ENCODE peak calls at places on chromosome 9, in four cellular contexts. Q, M, U and F are unnamed samples.

GRCh38 chr9:63859475-63860215 is 1425.4 kb downstream of the FOXD4L5 start:
- DNase-seq in Q (no peak), M (peak), U (peak), F (peak)

GRCh38 chr9:97873877-97874276 is 20.9 kb downstream of the FOXE1 start:
- DNase-seq in U (no peak), M (no peak), Q (no peak), F (no peak)

GRCh38 chr9:100083448-100084144 is 15.2 kb downstream of the ERP44 start:
- DNase-seq in U (no peak), Q (no peak), M (no peak), F (no peak)

GRCh38 chr9:6930827-6931226 is 173.1 kb downstream of the KDM4C start:
- DNase-seq in M (no peak), Q (no peak), U (no peak), F (no peak)

GRCh38 chr9:68505681-68506409 is 34.8 kb downstream of the TMEM252 start:
- DNase-seq in U (no peak), M (no peak), Q (no peak), F (no peak)

GRCh38 chr9:103574056-103574455 is 520.1 kb upstream of the SMC2 start:
- DNase-seq in M (no peak), Q (no peak), U (no peak), F (no peak)

GRCh38 chr9:137592767-137593166 is 2.5 kb upstream of the ZMYND19 start:
- DNase-seq in Q (no peak), U (no peak), M (no peak), F (no peak)

GRCh38 chr9:120892177-120892747 is 15.3 kb upstream of the PHF19 start:
- DNase-seq in M (no peak), Q (no peak), U (peak), F (no peak)

GRCh38 chr9:127697575-127697974 is 9.2 kb upstream of the CFAP157 start:
- DNase-seq in U (no peak), Q (no peak), M (no peak), F (no peak)

GRCh38 chr9:112234779-112235178 is 59.7 kb upstream of the SUSD1 start:
- DNase-seq in Q (no peak), M (no peak), U (no peak), F (no peak)

GRCh38 chr9:26321935-26322334 is 570.7 kb downstream of the CAAP1 start:
- DNase-seq in U (no peak), M (no peak), Q (no peak), F (no peak)

GRCh38 chr9:26331223-26331622 is 561.4 kb downstream of the CAAP1 start:
- DNase-seq in M (no peak), U (no peak), Q (no peak), F (no peak)

GRCh38 chr9:26329974-26330373 is 562.6 kb downstream of the CAAP1 start:
- DNase-seq in Q (no peak), U (no peak), M (peak), F (no peak)

GRCh38 chr9:26324787-26325186 is 567.8 kb downstream of the CAAP1 start:
- DNase-seq in U (no peak), Q (no peak), M (no peak), F (no peak)

GRCh38 chr9:26326473-26327044 is 566.0 kb downstream of the CAAP1 start:
- DNase-seq in U (no peak), Q (peak), M (peak), F (peak)
- TF ChIP-seq FOSL1 in U (no peak), Q (no peak), M (no peak), F (no peak)

GRCh38 chr9:36396985-36397384 is 3.1 kb downstream of the RNF38 start:
- DNase-seq in U (no peak), M (no peak), Q (no peak), F (no peak)
- TF ChIP-seq FOSL1 in U (no peak), M (no peak), Q (no peak), F (peak)

DNA sequence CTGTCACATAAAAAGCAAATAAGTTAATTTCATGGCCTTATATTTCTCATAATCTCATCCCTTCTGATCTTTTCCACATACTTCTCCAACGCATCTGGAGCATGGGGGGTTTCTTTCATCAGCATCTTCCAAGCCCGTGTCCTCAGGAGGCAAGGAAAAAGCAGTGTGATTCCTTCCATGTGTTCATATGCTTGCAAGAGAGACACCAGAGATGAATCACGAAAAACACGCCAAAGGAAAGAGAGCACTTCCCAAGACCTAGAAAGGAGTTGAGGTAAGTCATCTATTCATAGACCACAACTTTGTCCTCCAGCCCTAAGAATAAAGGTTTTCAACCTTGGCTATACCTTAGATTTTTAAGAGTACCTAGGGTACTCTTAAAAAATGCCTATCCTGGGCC is 26.0 kb upstream of the SVEP1 start:
- DNase-seq in U (no peak), Q (no peak), M (no peak), F (no peak)
- TF ChIP-seq FOSL1 in U (no peak), Q (no peak), M (no peak), F (no peak)

GRCh38 chr9:93900971-93901861 is 53.9 kb downstream of the BARX1 start:
- DNase-seq in M (no peak), Q (no peak), U (no peak), F (no peak)

GRCh38 chr9:93903886-93904648 is 51.1 kb downstream of the BARX1 start:
- DNase-seq in U (no peak), M (no peak), Q (no peak), F (no peak)

GRCh38 chr9:93902780-93903655 is 52.1 kb downstream of the BARX1 start:
- DNase-seq in U (no peak), M (no peak), Q (no peak), F (no peak)

GRCh38 chr9:93900436-93900819 is 54.7 kb downstream of the BARX1 start:
- DNase-seq in M (no peak), U (no peak), Q (no peak), F (no peak)

DNA sequence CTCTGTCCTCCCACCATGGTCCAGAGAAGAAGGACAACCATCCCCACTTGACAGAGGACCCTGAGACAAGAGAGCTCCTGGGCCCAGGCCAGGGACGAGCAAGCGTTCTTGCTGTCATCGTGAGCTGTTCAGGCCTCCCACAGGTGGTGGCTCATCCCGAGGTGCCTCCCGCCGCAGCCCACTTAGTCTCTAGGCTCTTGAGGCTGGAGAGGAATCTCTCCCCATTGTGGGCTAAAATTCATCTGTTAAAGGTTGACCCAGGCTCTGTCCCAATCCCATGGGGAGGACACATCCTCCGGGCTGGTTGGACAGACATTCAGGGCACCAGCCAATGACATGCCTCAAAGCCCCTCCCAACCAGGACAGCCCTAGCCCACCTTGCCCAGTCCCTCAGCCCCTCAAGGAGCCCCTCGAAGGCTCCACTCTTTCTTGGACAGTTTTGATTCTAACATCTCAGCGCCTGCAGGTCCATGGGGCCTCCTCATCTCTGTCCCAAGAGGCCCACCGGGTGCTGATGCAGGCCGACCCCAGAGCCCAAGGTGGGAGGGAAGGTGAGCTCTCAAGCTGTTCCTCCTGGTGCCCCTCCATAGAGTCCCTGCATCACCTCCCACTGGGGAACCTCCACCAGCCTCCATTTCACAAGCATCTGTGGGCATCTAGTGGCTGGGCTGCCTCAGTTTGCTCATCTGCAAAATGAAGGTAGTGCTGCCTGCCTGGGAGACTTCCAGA is 52.9 kb downstream of the BARX1 start:
- DNase-seq in Q (no peak), U (no peak), M (no peak), F (no peak)
- TF ChIP-seq FOSL1 in Q (no peak), U (no peak), M (no peak), F (no peak)

GRCh38 chr9:27182421-27182820 is 73.4 kb downstream of the TEK start:
- DNase-seq in M (no peak), Q (no peak), U (no peak), F (no peak)

GRCh38 chr9:27183151-27183550 is 74.1 kb downstream of the TEK start:
- DNase-seq in M (no peak), U (no peak), Q (no peak), F (no peak)

GRCh38 chr9:27181381-27181780 is 72.4 kb downstream of the TEK start:
- DNase-seq in U (no peak), Q (no peak), M (no peak), F (no peak)

GRCh38 chr9:27183701-27184100 is 74.7 kb downstream of the TEK start:
- DNase-seq in M (no peak), Q (no peak), U (no peak), F (no peak)

DNA sequence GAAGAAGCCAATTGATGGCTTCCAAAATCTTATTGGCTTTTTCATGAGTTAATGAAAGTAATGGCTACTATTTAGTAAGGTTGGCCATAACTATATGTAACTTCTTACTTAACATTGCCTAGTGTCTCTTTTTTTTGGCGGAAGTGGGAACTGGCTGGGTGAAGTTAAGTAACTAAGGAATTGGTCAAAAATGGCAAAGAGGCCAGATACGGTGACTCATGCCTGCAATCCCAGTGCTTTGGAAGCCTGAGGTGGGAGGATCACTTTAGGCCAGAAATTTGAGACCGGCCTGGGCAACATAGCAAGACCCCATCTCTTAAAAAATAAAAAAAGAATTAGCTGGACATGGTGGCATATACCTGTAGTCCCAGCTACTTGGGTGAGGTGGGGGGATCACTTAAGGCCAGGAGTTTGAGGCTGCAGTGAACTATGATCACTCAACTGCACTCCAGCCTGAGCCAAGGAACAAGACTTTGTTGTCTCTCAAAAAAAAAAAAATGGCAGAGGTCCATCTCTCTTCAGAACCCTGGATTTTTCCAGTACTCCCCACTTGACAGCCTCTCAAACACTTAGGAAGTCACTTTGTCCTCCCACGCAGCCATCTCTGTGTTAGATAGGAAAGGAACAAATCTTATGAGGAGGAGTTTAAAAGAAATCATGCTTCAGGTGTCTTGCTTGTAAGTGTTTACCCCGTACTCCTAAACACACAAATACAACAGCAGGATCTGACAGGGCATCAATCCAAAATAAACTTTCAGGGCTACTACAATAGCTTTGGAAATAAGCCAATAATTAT is 75.7 kb downstream of the TEK start:
- DNase-seq in M (no peak), Q (no peak), U (no peak), F (no peak)
- TF ChIP-seq FOSL1 in M (no peak), Q (no peak), U (no peak), F (peak)